ENCODE peak calls at places on chromosomes 12 and 14, in five cellular contexts. One of them, this sample, is unnamed.

GRCh38 chr12:34294137-34294536 is 271.8 kb downstream of the ALG10 start:
- DNase-seq in SW480: no peak
- DNase-seq in IMR-90: no peak
- DNase-seq in Peyer's patch: no peak
- DNase-seq in activated CD4-positive, alpha-beta T cell treated with anti-CD3 and anti-CD28 coated beads, Interleukin-2, amount 50 U/mL, for 4 hours: no peak
- DNase-seq in this sample: no peak

GRCh38 chr14:54568821-54569591 is 2.1 kb downstream of the SAMD4A start:
- DNase-seq in SW480: no peak
- DNase-seq in IMR-90: peak
- DNase-seq in Peyer's patch: no peak
- DNase-seq in activated CD4-positive, alpha-beta T cell treated with anti-CD3 and anti-CD28 coated beads, Interleukin-2, amount 50 U/mL, for 4 hours: no peak
- DNase-seq in this sample: no peak

GRCh38 chr14:63616015-63616414 is 25.7 kb downstream of the WDR89 start:
- DNase-seq in SW480: no peak
- DNase-seq in IMR-90: no peak
- DNase-seq in Peyer's patch: no peak
- DNase-seq in activated CD4-positive, alpha-beta T cell treated with anti-CD3 and anti-CD28 coated beads, Interleukin-2, amount 50 U/mL, for 4 hours: no peak
- DNase-seq in this sample: no peak

GRCh38 chr12:115953031-115953430 is 324.5 kb downstream of the MED13L start:
- DNase-seq in SW480: no peak
- DNase-seq in IMR-90: no peak
- DNase-seq in Peyer's patch: no peak
- DNase-seq in activated CD4-positive, alpha-beta T cell treated with anti-CD3 and anti-CD28 coated beads, Interleukin-2, amount 50 U/mL, for 4 hours: no peak
- DNase-seq in this sample: no peak

GRCh38 chr14:100988011-100988410 is 84.5 kb upstream of the RTL1 start:
- DNase-seq in SW480: no peak
- DNase-seq in IMR-90: peak
- DNase-seq in Peyer's patch: no peak
- DNase-seq in activated CD4-positive, alpha-beta T cell treated with anti-CD3 and anti-CD28 coated beads, Interleukin-2, amount 50 U/mL, for 4 hours: no peak
- DNase-seq in this sample: peak

GRCh38 chr12:27083861-27084271 is 1.5 kb upstream of the C12orf71 start:
- DNase-seq in SW480: no peak
- DNase-seq in IMR-90: peak
- DNase-seq in Peyer's patch: no peak
- DNase-seq in activated CD4-positive, alpha-beta T cell treated with anti-CD3 and anti-CD28 coated beads, Interleukin-2, amount 50 U/mL, for 4 hours: no peak
- DNase-seq in this sample: peak

GRCh38 chr12:124750787-124751471 is 112.7 kb downstream of the SCARB1 start:
- DNase-seq in SW480: no peak
- DNase-seq in IMR-90: no peak
- DNase-seq in Peyer's patch: no peak
- DNase-seq in activated CD4-positive, alpha-beta T cell treated with anti-CD3 and anti-CD28 coated beads, Interleukin-2, amount 50 U/mL, for 4 hours: no peak
- DNase-seq in this sample: no peak

GRCh38 chr12:53232641-53233538 is 881 bp upstream of the RARG start:
- DNase-seq in SW480: peak
- DNase-seq in IMR-90: no peak
- DNase-seq in Peyer's patch: peak
- DNase-seq in activated CD4-positive, alpha-beta T cell treated with anti-CD3 and anti-CD28 coated beads, Interleukin-2, amount 50 U/mL, for 4 hours: peak
- DNase-seq in this sample: no peak

GRCh38 chr12:32820376-32820931 is 64.8 kb upstream of the YARS2 start:
- DNase-seq in SW480: no peak
- DNase-seq in IMR-90: no peak
- DNase-seq in Peyer's patch: no peak
- DNase-seq in activated CD4-positive, alpha-beta T cell treated with anti-CD3 and anti-CD28 coated beads, Interleukin-2, amount 50 U/mL, for 4 hours: no peak
- DNase-seq in this sample: no peak

GRCh38 chr14:34539407-34540180 is at the start of gene EAPP:
- DNase-seq in SW480: peak
- DNase-seq in IMR-90: peak
- DNase-seq in Peyer's patch: peak
- DNase-seq in activated CD4-positive, alpha-beta T cell treated with anti-CD3 and anti-CD28 coated beads, Interleukin-2, amount 50 U/mL, for 4 hours: peak
- DNase-seq in this sample: peak

GRCh38 chr12:17954788-17955187 is 135.2 kb downstream of the RERGL start:
- DNase-seq in SW480: peak
- DNase-seq in IMR-90: no peak
- DNase-seq in Peyer's patch: no peak
- DNase-seq in activated CD4-positive, alpha-beta T cell treated with anti-CD3 and anti-CD28 coated beads, Interleukin-2, amount 50 U/mL, for 4 hours: no peak
- DNase-seq in this sample: no peak

GRCh38 chr12:27260746-27261145 is 16.7 kb downstream of the STK38L start:
- DNase-seq in SW480: no peak
- DNase-seq in IMR-90: peak
- DNase-seq in Peyer's patch: no peak
- DNase-seq in activated CD4-positive, alpha-beta T cell treated with anti-CD3 and anti-CD28 coated beads, Interleukin-2, amount 50 U/mL, for 4 hours: no peak
- DNase-seq in this sample: no peak

GRCh38 chr12:25386823-25387134 is 136.1 kb upstream of the KRAS start:
- DNase-seq in SW480: peak
- DNase-seq in IMR-90: no peak
- DNase-seq in Peyer's patch: peak
- DNase-seq in activated CD4-positive, alpha-beta T cell treated with anti-CD3 and anti-CD28 coated beads, Interleukin-2, amount 50 U/mL, for 4 hours: peak
- DNase-seq in this sample: no peak

GRCh38 chr14:91249841-91250616 is 5.5 kb upstream of the GPR68 start:
- DNase-seq in SW480: peak
- DNase-seq in IMR-90: no peak
- DNase-seq in Peyer's patch: peak
- DNase-seq in activated CD4-positive, alpha-beta T cell treated with anti-CD3 and anti-CD28 coated beads, Interleukin-2, amount 50 U/mL, for 4 hours: no peak
- DNase-seq in this sample: peak

GRCh38 chr12:103986823-103987222 is 21.2 kb downstream of the TDG start:
- DNase-seq in SW480: no peak
- DNase-seq in IMR-90: peak
- DNase-seq in Peyer's patch: no peak
- DNase-seq in activated CD4-positive, alpha-beta T cell treated with anti-CD3 and anti-CD28 coated beads, Interleukin-2, amount 50 U/mL, for 4 hours: no peak
- DNase-seq in this sample: no peak

GRCh38 chr14:23568600-23569310 is 1.2 kb upstream of the AP1G2 start:
- DNase-seq in SW480: no peak
- DNase-seq in IMR-90: no peak
- DNase-seq in Peyer's patch: peak
- DNase-seq in activated CD4-positive, alpha-beta T cell treated with anti-CD3 and anti-CD28 coated beads, Interleukin-2, amount 50 U/mL, for 4 hours: no peak
- DNase-seq in this sample: no peak

GRCh38 chr12:43206396-43206795 is 345.6 kb downstream of the ADAMTS20 start:
- DNase-seq in SW480: no peak
- DNase-seq in IMR-90: peak
- DNase-seq in Peyer's patch: no peak
- DNase-seq in activated CD4-positive, alpha-beta T cell treated with anti-CD3 and anti-CD28 coated beads, Interleukin-2, amount 50 U/mL, for 4 hours: no peak
- DNase-seq in this sample: no peak

GRCh38 chr14:75690010-75690409 is 29.0 kb downstream of the TTLL5 start:
- DNase-seq in SW480: no peak
- DNase-seq in IMR-90: peak
- DNase-seq in Peyer's patch: no peak
- DNase-seq in activated CD4-positive, alpha-beta T cell treated with anti-CD3 and anti-CD28 coated beads, Interleukin-2, amount 50 U/mL, for 4 hours: no peak
- DNase-seq in this sample: no peak